ENCODE peak calls at places on chromosomes 7 and 10, in eight cellular contexts. One of them, this sample, is unnamed.

GRCh38 chr7:88664630-88665233 is 94.8 kb upstream of the ZNF804B start:
- DNase-seq in H54: peak; percentile 15
- DNase-seq in CD4-positive, alpha-beta T cell: no peak
- DNase-seq in hepatic stellate cell: no peak
- DNase-seq in NCI-H1694 treated with DMSO at 0.1 percent for 48 hours: no peak
- DNase-seq in activated CD4-positive, CD25-positive, alpha-beta regulatory T cell: no peak
- DNase-seq in stimulated activated CD4-positive, alpha-beta T cell treated with anti-CD3 and anti-CD28 coated beads, Interleukin-2, amount 100 ng/mL, for 4 hours: no peak
- DNase-seq in GM13977: no peak
- DNase-seq in this sample: no peak

GRCh38 chr7:131008840-131009651 is 275.0 kb upstream of the KLF14 start:
- DNase-seq in NCI-H1694 treated with DMSO at 0.1 percent for 48 hours: no peak
- DNase-seq in stimulated activated CD4-positive, alpha-beta T cell treated with anti-CD3 and anti-CD28 coated beads, Interleukin-2, amount 100 ng/mL, for 4 hours: no peak
- DNase-seq in hepatic stellate cell: peak; percentile 53
- DNase-seq in H54: no peak
- DNase-seq in GM13977: peak; percentile 27
- DNase-seq in CD4-positive, alpha-beta T cell: no peak
- DNase-seq in activated CD4-positive, CD25-positive, alpha-beta regulatory T cell: no peak
- DNase-seq in this sample: no peak

GRCh38 chr7:100607111-100607510 is 4.9 kb downstream of the PCOLCE start:
- DNase-seq in activated CD4-positive, CD25-positive, alpha-beta regulatory T cell: no peak
- DNase-seq in hepatic stellate cell: no peak
- DNase-seq in stimulated activated CD4-positive, alpha-beta T cell treated with anti-CD3 and anti-CD28 coated beads, Interleukin-2, amount 100 ng/mL, for 4 hours: no peak
- DNase-seq in NCI-H1694 treated with DMSO at 0.1 percent for 48 hours: no peak
- DNase-seq in H54: peak; percentile 71
- DNase-seq in CD4-positive, alpha-beta T cell: no peak
- DNase-seq in GM13977: no peak
- DNase-seq in this sample: no peak

GRCh38 chr7:66187894-66188293 is 17.2 kb upstream of the TPST1 start:
- DNase-seq in NCI-H1694 treated with DMSO at 0.1 percent for 48 hours: no peak
- DNase-seq in GM13977: no peak
- DNase-seq in hepatic stellate cell: no peak
- DNase-seq in H54: no peak
- DNase-seq in CD4-positive, alpha-beta T cell: no peak
- DNase-seq in stimulated activated CD4-positive, alpha-beta T cell treated with anti-CD3 and anti-CD28 coated beads, Interleukin-2, amount 100 ng/mL, for 4 hours: no peak
- DNase-seq in activated CD4-positive, CD25-positive, alpha-beta regulatory T cell: no peak
- DNase-seq in this sample: no peak

GRCh38 chr7:149733131-149733531 is 40.3 kb downstream of the ZNF467 start:
- DNase-seq in CD4-positive, alpha-beta T cell: no peak
- DNase-seq in stimulated activated CD4-positive, alpha-beta T cell treated with anti-CD3 and anti-CD28 coated beads, Interleukin-2, amount 100 ng/mL, for 4 hours: no peak
- DNase-seq in activated CD4-positive, CD25-positive, alpha-beta regulatory T cell: no peak
- DNase-seq in GM13977: no peak
- DNase-seq in NCI-H1694 treated with DMSO at 0.1 percent for 48 hours: no peak
- DNase-seq in H54: no peak
- DNase-seq in hepatic stellate cell: no peak
- DNase-seq in this sample: no peak

GRCh38 chr7:11831727-11832495 is at the start of gene THSD7A:
- DNase-seq in H54: peak; percentile 57
- DNase-seq in activated CD4-positive, CD25-positive, alpha-beta regulatory T cell: no peak
- DNase-seq in NCI-H1694 treated with DMSO at 0.1 percent for 48 hours: peak; percentile 57
- DNase-seq in CD4-positive, alpha-beta T cell: no peak
- DNase-seq in hepatic stellate cell: peak; percentile 36
- DNase-seq in GM13977: peak; percentile 28
- DNase-seq in stimulated activated CD4-positive, alpha-beta T cell treated with anti-CD3 and anti-CD28 coated beads, Interleukin-2, amount 100 ng/mL, for 4 hours: no peak
- DNase-seq in this sample: no peak

GRCh38 chr10:132446661-132447445 is 49.9 kb downstream of the PWWP2B start:
- DNase-seq in CD4-positive, alpha-beta T cell: peak; percentile 55
- DNase-seq in activated CD4-positive, CD25-positive, alpha-beta regulatory T cell: peak; percentile 48
- DNase-seq in NCI-H1694 treated with DMSO at 0.1 percent for 48 hours: no peak
- DNase-seq in stimulated activated CD4-positive, alpha-beta T cell treated with anti-CD3 and anti-CD28 coated beads, Interleukin-2, amount 100 ng/mL, for 4 hours: peak; percentile 50
- DNase-seq in hepatic stellate cell: peak; percentile 63
- DNase-seq in H54: peak; percentile 40
- DNase-seq in GM13977: peak; percentile 60
- DNase-seq in this sample: no peak

GRCh38 chr10:78907458-78908211 is 161.1 kb upstream of the ZMIZ1 start:
- DNase-seq in activated CD4-positive, CD25-positive, alpha-beta regulatory T cell: no peak
- DNase-seq in hepatic stellate cell: no peak
- DNase-seq in CD4-positive, alpha-beta T cell: no peak
- DNase-seq in H54: no peak
- DNase-seq in NCI-H1694 treated with DMSO at 0.1 percent for 48 hours: no peak
- DNase-seq in stimulated activated CD4-positive, alpha-beta T cell treated with anti-CD3 and anti-CD28 coated beads, Interleukin-2, amount 100 ng/mL, for 4 hours: no peak
- DNase-seq in GM13977: no peak
- DNase-seq in this sample: no peak

GRCh38 chr7:80923211-80923612 is 4.4 kb upstream of the SEMA3C start:
- DNase-seq in H54: no peak
- DNase-seq in activated CD4-positive, CD25-positive, alpha-beta regulatory T cell: no peak
- DNase-seq in hepatic stellate cell: no peak
- DNase-seq in NCI-H1694 treated with DMSO at 0.1 percent for 48 hours: peak; percentile 90
- DNase-seq in CD4-positive, alpha-beta T cell: no peak
- DNase-seq in stimulated activated CD4-positive, alpha-beta T cell treated with anti-CD3 and anti-CD28 coated beads, Interleukin-2, amount 100 ng/mL, for 4 hours: no peak
- DNase-seq in GM13977: no peak
- DNase-seq in this sample: no peak

GRCh38 chr10:29681700-29682444 is 47.1 kb upstream of the SVIL start:
- DNase-seq in activated CD4-positive, CD25-positive, alpha-beta regulatory T cell: peak; percentile 25
- DNase-seq in GM13977: no peak
- DNase-seq in stimulated activated CD4-positive, alpha-beta T cell treated with anti-CD3 and anti-CD28 coated beads, Interleukin-2, amount 100 ng/mL, for 4 hours: no peak
- DNase-seq in hepatic stellate cell: no peak
- DNase-seq in H54: no peak
- DNase-seq in NCI-H1694 treated with DMSO at 0.1 percent for 48 hours: no peak
- DNase-seq in CD4-positive, alpha-beta T cell: peak; percentile 63
- DNase-seq in this sample: no peak